ENCODE peak calls at places on chromosomes 6 and 20, in six cellular contexts. F, R, X, U, B and O are unnamed samples. For H3K36me3 and H3K4me1, the result is how much of the 10 kb centered on the place peaks cover.

GRCh38 chr20:48815537-48815936 is 12.3 kb downstream of the PREX1 start:
- DNase-seq in F (no peak), R (no peak), X (no peak), U (no peak), B (no peak), O (no peak)

GRCh38 chr20:10714236-10714975 is 40.6 kb upstream of the JAG1 start:
- DNase-seq in F (peak), R (no peak), X (no peak), U (no peak), B (no peak), O (no peak)

GRCh38 chr6:47512872-47513271 is 35.3 kb downstream of the CD2AP start:
- DNase-seq in F (no peak), R (no peak), X (no peak), U (no peak), B (no peak), O (no peak)

GRCh38 chr6:5181494-5182287 is 79.1 kb downstream of the LYRM4 start:
- DNase-seq in F (no peak), R (no peak), X (no peak), U (no peak), B (no peak), O (no peak)

GRCh38 chr6:170257376-170257775 is 33.5 kb downstream of the DLL1 start:
- DNase-seq in F (no peak), R (no peak), X (no peak), U (no peak), B (no peak), O (no peak)

GRCh38 chr6:89834884-89835792 is 5.5 kb downstream of the CASP8AP2 start:
- DNase-seq in F (peak), R (no peak), X (no peak), U (no peak), B (no peak), O (peak)

GRCh38 chr20:36082516-36082915 is 72.0 kb upstream of the EPB41L1 start:
- DNase-seq in F (no peak), R (no peak), X (no peak), U (no peak), B (no peak), O (peak)

GRCh38 chr20:54389872-54390271 is 85.5 kb upstream of the DOK5 start:
- DNase-seq in F (no peak), R (no peak), X (no peak), U (no peak), B (no peak), O (no peak)

GRCh38 chr20:15842872-15843271 is 730.4 kb downstream of the KIF16B start:
- DNase-seq in F (no peak), R (no peak), X (no peak), U (no peak), B (no peak), O (no peak)

GRCh38 chr6:27141472-27142015 is 106.0 kb upstream of the PRSS16 start:
- DNase-seq in F (no peak), R (no peak), X (no peak), U (no peak), B (no peak), O (no peak)

GRCh38 chr20:57596998-57597939 is 23.0 kb downstream of the ZBP1 start:
- DNase-seq in F (no peak), R (peak), X (peak), U (peak), B (peak), O (peak)

GRCh38 chr20:833450-834150 is at the start of gene FAM110A:
- DNase-seq in F (peak), R (peak), X (peak), U (peak), B (peak), O (peak)

GRCh38 chr6:79601020-79601609 is 30.0 kb upstream of the SH3BGRL2 start:
- DNase-seq in F (peak), R (no peak), X (peak), U (no peak), B (no peak), O (peak)

GRCh38 chr6:47456536-47456975 is 21.0 kb upstream of the CD2AP start:
- DNase-seq in F (no peak), R (no peak), X (no peak), U (no peak), B (no peak), O (no peak)

GRCh38 chr6:16698163-16698533 is 63.1 kb downstream of the ATXN1 start:
- DNase-seq in F (peak), R (no peak), X (no peak), U (peak), B (no peak), O (no peak)

GRCh38 chr6:22253955-22254655 is 42.7 kb downstream of the PRL start:
- DNase-seq in F (no peak), R (no peak), X (no peak), U (peak), B (no peak), O (no peak)

GRCh38 chr20:63356511-63356910 is 4.6 kb downstream of the CHRNA4 start:
- DNase-seq in F (no peak), R (peak), X (no peak), U (no peak), B (no peak), O (no peak)

DNA sequence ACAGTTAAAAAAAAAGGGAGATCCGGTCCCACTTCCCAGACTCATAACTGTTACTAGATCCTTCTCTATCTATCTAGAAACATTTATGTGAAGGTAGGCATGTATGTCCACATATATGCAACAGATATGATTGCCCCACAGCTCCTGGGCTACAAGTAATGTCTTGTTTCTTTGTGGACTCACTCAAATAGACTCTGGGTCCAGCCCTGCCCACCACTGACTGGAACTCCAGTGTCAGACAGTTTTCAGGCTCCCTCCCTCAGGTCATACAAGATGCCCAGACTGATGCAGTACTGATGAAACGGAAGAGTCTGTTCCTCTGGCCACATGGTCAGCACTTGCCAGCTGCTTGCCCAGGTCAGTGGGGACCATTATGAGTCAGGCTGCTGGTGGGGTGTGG is 30.8 kb upstream of the IER3 start:
- DNase-seq in F (no peak), R (no peak), X (peak), U (no peak), B (no peak), O (no peak)
- H3K36me3 ChIP-seq in F (under half), R (under half), X (under half), U (under half), B (under half), O (under half)

GRCh38 chr6:106533079-106533478 is 96.2 kb downstream of the RTN4IP1 start:
- DNase-seq in F (no peak), R (no peak), X (no peak), U (no peak), B (no peak), O (no peak)
- H3K4me1 ChIP-seq in F (under half), R (under half), X (under half), U (under half), B (under half), O (under half)

GRCh38 chr6:36071281-36071680 is 43.7 kb downstream of the MAPK14 start:
- DNase-seq in F (no peak), R (no peak), X (no peak), U (no peak), B (no peak), O (no peak)
- H3K36me3 ChIP-seq in F (under half), R (under half), X (under half), U (under half), B (under half), O (under half)

GRCh38 chr20:58705525-58705924 is 12.9 kb downstream of the NPEPL1 start:
- DNase-seq in F (no peak), R (no peak), X (no peak), U (no peak), B (peak), O (no peak)
- H3K4me1 ChIP-seq in F (under half), R (under half), X (under half), U (under half), B (under half), O (under half)

GRCh38 chr6:110898111-110898510 is 23.5 kb downstream of the AMD1 start:
- DNase-seq in F (no peak), R (no peak), X (no peak), U (no peak), B (no peak), O (no peak)

GRCh38 chr6:110890288-110890687 is 15.7 kb downstream of the AMD1 start:
- DNase-seq in F (no peak), R (no peak), X (no peak), U (no peak), B (no peak), O (no peak)

GRCh38 chr6:110900028-110900598 is 25.5 kb downstream of the AMD1 start:
- DNase-seq in F (no peak), R (no peak), X (no peak), U (no peak), B (no peak), O (no peak)

GRCh38 chr6:110897433-110897832 is 22.8 kb downstream of the AMD1 start:
- DNase-seq in F (no peak), R (no peak), X (no peak), U (no peak), B (no peak), O (no peak)

GRCh38 chr6:110895907-110896608 is 21.5 kb downstream of the AMD1 start:
- DNase-seq in F (no peak), R (no peak), X (no peak), U (no peak), B (no peak), O (no peak)
- H3K36me3 ChIP-seq in F (half or more), R (half or more), X (under half), U (under half), B (under half), O (under half)

GRCh38 chr20:3797592-3798404 is 1.7 kb downstream of the CDC25B start:
- DNase-seq in F (no peak), R (no peak), X (peak), U (no peak), B (no peak), O (peak)

GRCh38 chr20:3797226-3797545 is 1.1 kb downstream of the CDC25B start:
- DNase-seq in F (no peak), R (no peak), X (no peak), U (no peak), B (no peak), O (no peak)

GRCh38 chr20:3796477-3797225 is 541 bp downstream of the CDC25B start:
- DNase-seq in F (no peak), R (no peak), X (no peak), U (peak), B (no peak), O (no peak)

GRCh38 chr20:3798908-3799248 is 2.8 kb downstream of the CDC25B start:
- DNase-seq in F (no peak), R (no peak), X (no peak), U (no peak), B (no peak), O (no peak)

GRCh38 chr20:3798405-3798768 is 2.3 kb downstream of the CDC25B start:
- DNase-seq in F (no peak), R (no peak), X (no peak), U (no peak), B (no peak), O (no peak)
- H3K4me1 ChIP-seq in F (under half), R (under half), X (under half), U (under half), B (under half), O (under half)

GRCh38 chr20:62330576-62331317 is 27.9 kb downstream of the ADRM1 start:
- DNase-seq in F (no peak), R (peak), X (no peak), U (no peak), B (no peak), O (no peak)
- H3K36me3 ChIP-seq in F (under half), R (half or more), X (half or more), U (under half), B (under half), O (under half)

GRCh38 chr20:20443509-20443908 is 75.6 kb downstream of the INSM1 start:
- DNase-seq in F (peak), R (no peak), X (no peak), U (no peak), B (no peak), O (no peak)
- H3K4me1 ChIP-seq in F (under half), R (under half), X (under half), U (under half), B (under half), O (under half)

DNA sequence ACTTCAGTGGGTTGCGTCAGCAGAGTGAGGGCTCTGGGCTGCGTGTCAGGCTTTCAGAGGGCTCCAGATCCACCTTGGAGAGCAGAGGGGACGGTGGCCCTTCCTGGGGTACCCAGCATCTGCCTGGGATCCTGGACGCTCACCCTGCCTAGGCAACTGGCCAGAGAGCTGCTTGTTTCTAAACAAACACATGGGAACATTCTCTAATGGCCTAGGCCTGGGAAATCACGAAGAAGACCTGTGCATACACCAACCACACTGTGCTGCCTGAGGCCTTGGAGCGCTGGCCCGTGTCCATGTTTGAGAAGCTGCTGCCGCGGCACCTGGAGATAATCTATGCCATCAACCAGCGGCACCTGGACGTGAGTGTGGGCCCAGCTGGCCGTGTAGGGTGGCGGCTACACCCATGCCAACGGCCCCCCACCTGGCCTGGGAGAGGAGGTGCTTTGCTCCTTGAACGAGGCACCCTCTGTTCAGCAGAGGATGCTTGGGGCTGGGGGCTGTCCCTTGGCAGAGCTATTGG is 32.2 kb downstream of the PYGB start:
- DNase-seq in F (no peak), R (no peak), X (no peak), U (no peak), B (peak), O (no peak)
- H3K36me3 ChIP-seq in F (under half), R (under half), X (half or more), U (under half), B (under half), O (under half)

GRCh38 chr6:165837948-165838745 is 175.1 kb upstream of the PDE10A start:
- DNase-seq in F (no peak), R (no peak), X (no peak), U (no peak), B (no peak), O (no peak)
- H3K4me1 ChIP-seq in F (under half), R (under half), X (under half), U (under half), B (under half), O (under half)